ENCODE peak calls at places on chromosomes 13 and 19, in five cellular contexts. M, B, S, G and U are unnamed samples.

GRCh38 chr13:29959086-29959485 is 108.7 kb upstream of the UBL3 start:
- DNase-seq in M (no peak), B (no peak), G (no peak), S (no peak), U (no peak)

GRCh38 chr13:73657821-73658540 is 476.2 kb downstream of the KLF12 start:
- DNase-seq in G (no peak), M (no peak), S (no peak), B (no peak), U (no peak)

GRCh38 chr19:16285769-16286564 is 38.7 kb upstream of the KLF2 start:
- DNase-seq in S (no peak), B (peak; percentile 6), M (no peak), G (no peak), U (peak; percentile 61)

GRCh38 chr19:28601723-28602440 is 611.1 kb downstream of the UQCRFS1 start:
- DNase-seq in G (no peak), S (no peak), B (peak; percentile 32), M (no peak), U (no peak)

GRCh38 chr13:51955281-51955771 is 55.9 kb downstream of the ATP7B start:
- DNase-seq in M (no peak), S (no peak), G (no peak), B (peak; percentile 39), U (no peak)

GRCh38 chr19:53394522-53394973 is 401 bp upstream of the ZNF765 start:
- DNase-seq in S (peak; percentile 1), G (peak; percentile 48), M (no peak), B (no peak), U (no peak)

GRCh38 chr13:32086791-32087441 is 55.3 kb downstream of the FRY start:
- DNase-seq in S (no peak), M (no peak), G (no peak), B (no peak), U (no peak)

GRCh38 chr13:95579303-95579702 is 26.8 kb downstream of the CLDN10 start:
- DNase-seq in M (no peak), G (no peak), B (no peak), S (peak; percentile 36), U (no peak)

GRCh38 chr13:98730441-98730840 is 22.0 kb downstream of the SLC15A1 start:
- DNase-seq in S (no peak), G (no peak), M (no peak), B (no peak), U (no peak)

GRCh38 chr19:58372311-58373133 is 8.3 kb downstream of the ZNF837 start:
- DNase-seq in S (no peak), B (no peak), M (no peak), G (no peak), U (no peak)

GRCh38 chr13:43094901-43095300 is 71.5 kb downstream of the DNAJC15 start:
- DNase-seq in B (no peak), S (peak; percentile 47), M (no peak), G (no peak), U (no peak)

GRCh38 chr13:91017031-91017668 is 330.3 kb upstream of the MIR17HG start:
- DNase-seq in G (no peak), M (peak; percentile 53), S (peak; percentile 9), B (peak; percentile 98), U (peak; percentile 74)
- TF ChIP-seq HDAC2 in G (no peak), M (no peak), S (no peak), B (no peak), U (no peak)

DNA sequence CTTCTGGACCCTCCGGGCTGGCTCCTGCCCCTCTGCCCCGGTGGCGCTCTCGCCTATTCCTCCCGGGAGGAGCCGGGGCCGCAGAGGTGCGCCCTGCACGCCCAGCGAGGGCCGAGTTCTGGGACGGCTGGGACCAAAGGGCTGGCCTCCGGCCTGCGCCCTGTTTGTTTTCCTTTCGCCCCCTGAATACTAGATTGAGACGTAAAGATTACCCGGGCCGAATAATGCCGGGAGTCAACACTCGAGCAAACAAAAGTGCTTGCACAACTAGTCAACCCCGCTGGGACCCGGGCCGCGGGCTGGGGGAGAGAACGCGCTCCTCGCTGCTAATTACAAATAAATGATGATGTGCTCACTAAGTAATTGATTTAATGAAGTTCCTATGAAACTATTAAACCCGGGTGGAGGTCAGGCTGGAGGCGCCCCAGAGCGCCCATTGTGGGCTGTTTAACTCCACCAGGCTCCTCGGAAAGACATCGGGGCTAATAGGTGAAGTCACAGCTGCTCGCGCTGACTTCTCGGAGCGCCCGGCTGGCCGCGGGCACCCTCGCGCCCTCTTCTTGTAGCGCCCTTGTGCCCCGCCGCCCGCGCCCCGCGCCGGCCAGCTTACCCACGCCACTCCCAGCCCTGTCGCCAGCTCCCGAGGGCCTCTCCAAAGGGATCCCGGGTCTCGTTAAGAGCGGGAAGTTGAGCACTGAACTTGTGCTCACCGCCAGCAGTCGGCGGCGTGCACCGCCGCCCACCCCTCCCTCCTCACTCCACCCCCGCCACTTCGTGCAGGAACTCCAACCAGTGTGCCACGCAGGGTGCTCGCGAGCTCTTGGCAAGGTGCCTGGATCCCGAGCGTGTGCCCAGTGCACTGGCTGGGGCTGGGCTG is 14.9 kb downstream of the ZIC5 start:
- DNase-seq in B (no peak), M (no peak), G (peak; percentile 81), S (no peak), U (peak; percentile 70)
- TF ChIP-seq HDAC2 in B (no peak), M (no peak), G (peak; percentile 52), S (no peak), U (no peak)

GRCh38 chr19:5542665-5543064 is 25.1 kb downstream of the TINCR start:
- DNase-seq in S (no peak), G (no peak), M (no peak), B (no peak), U (no peak)

GRCh38 chr19:5545984-5546383 is 21.8 kb downstream of the TINCR start:
- DNase-seq in G (no peak), B (no peak), M (no peak), S (no peak), U (no peak)

GRCh38 chr19:5541456-5541855 is 26.3 kb downstream of the TINCR start:
- DNase-seq in G (no peak), M (no peak), S (no peak), B (no peak), U (no peak)

GRCh38 chr19:5547881-5548280 is 19.9 kb downstream of the TINCR start:
- DNase-seq in G (peak; percentile 38), M (peak; percentile 58), S (no peak), B (peak; percentile 46), U (peak; percentile 56)

DNA sequence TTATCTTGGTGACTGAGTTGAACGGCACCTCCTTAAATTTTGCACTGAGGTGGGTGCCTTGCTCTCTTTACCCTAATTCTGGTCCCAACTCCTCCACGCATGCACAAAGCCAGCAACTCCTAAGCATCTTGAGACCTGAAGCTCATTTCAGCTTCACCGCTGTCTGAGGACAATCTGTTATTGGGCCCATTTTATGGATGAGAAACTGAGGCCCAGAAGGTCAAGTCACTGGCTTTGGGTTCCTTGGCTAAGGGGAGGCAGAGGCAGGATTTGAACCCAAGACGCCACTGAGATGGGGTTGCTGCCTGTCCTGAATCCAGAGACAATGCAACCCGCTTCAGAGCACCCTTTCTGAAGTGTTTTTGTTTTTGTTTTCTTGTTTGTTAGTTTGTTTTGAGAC is 22.7 kb downstream of the TINCR start:
- DNase-seq in B (no peak), G (no peak), S (no peak), M (no peak), U (no peak)
- TF ChIP-seq HDAC2 in B (no peak), G (no peak), S (no peak), M (no peak), U (no peak)

DNA sequence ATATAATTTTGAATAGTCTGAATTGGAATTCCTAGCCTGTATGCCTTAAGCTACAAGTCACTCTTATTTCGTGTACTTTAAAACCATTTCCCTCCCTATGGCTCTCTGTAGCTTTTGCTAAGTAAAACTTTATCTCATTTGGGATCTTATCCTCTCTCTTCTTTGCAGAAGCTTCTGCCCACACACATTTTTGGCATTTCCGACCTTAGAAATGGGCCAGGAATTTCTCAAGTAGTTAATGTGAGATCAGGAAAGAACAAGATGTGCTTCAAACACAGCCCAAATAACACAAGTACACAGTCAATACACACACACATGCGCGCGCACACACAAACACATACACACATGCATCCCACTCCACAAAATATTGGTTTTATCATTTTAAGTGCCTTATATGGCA is 931.0 kb upstream of the MIR17HG start:
- DNase-seq in M (no peak), G (no peak), B (no peak), S (no peak), U (no peak)
- TF ChIP-seq HDAC2 in M (no peak), G (no peak), B (no peak), S (no peak), U (no peak)

GRCh38 chr13:53405616-53406015 is 377.0 kb downstream of the OLFM4 start:
- DNase-seq in S (no peak), M (peak; percentile 0), B (no peak), G (peak; percentile 2), U (peak; percentile 51)

GRCh38 chr13:53408306-53408705 is 379.7 kb downstream of the OLFM4 start:
- DNase-seq in G (no peak), S (no peak), B (no peak), M (no peak), U (no peak)

GRCh38 chr13:53408847-53409568 is 380.4 kb downstream of the OLFM4 start:
- DNase-seq in M (no peak), S (no peak), G (no peak), B (no peak), U (no peak)

GRCh38 chr13:53411443-53411842 is 382.8 kb downstream of the OLFM4 start:
- DNase-seq in B (no peak), G (no peak), S (no peak), M (no peak), U (no peak)
- TF ChIP-seq HDAC2 in B (no peak), G (no peak), S (no peak), M (no peak), U (no peak)